ENCODE peak calls at places on chromosome 20, in ten cellular contexts. H is K562, K is suprapubic skin, T is tibial nerve, N is LNCaP clone FGC, Y is cardiac fibroblast, Z is GM13977, S is IMR-90, M is cardiac muscle cell, I is GM20000. P is an unnamed sample.

GRCh38 chr20:49693435-49694171 is 20.1 kb downstream of the B4GALT5 start:
- DNase-seq in N (no peak), I (no peak), H (no peak), K (no peak), M (no peak), Z (no peak), Y (no peak), S (no peak), T (no peak), P (no peak)

GRCh38 chr20:25081065-25081729 is 744 bp downstream of the VSX1 start:
- DNase-seq in H (no peak), N (no peak), I (no peak), Y (no peak), M (peak), K (no peak), Z (peak), T (no peak), S (no peak), P (peak)

GRCh38 chr20:5833309-5833941 is 83.2 kb downstream of the SHLD1 start:
- DNase-seq in S (no peak), Y (no peak), M (no peak), N (no peak), H (no peak), I (no peak), T (no peak), K (no peak), Z (no peak), P (no peak)

GRCh38 chr20:50123418-50123817 is 10.5 kb upstream of the UBE2V1 start:
- DNase-seq in I (no peak), M (no peak), S (no peak), K (no peak), H (no peak), N (no peak), Z (no peak), Y (no peak), T (no peak), P (no peak)

GRCh38 chr20:3237011-3237957 is 1.7 kb downstream of the SLC4A11 start:
- DNase-seq in K (no peak), S (no peak), N (no peak), Y (no peak), H (no peak), M (no peak), Z (no peak), T (no peak), I (no peak), P (no peak)

GRCh38 chr20:35146299-35146921 is 726 bp downstream of the EDEM2 start:
- DNase-seq in I (no peak), T (no peak), N (no peak), Y (no peak), S (no peak), M (peak), Z (no peak), K (no peak), H (peak), P (no peak)

GRCh38 chr20:29079769-29080690 is 2177.4 kb upstream of the DEFB115 start:
- DNase-seq in Y (peak), H (peak), I (no peak), T (no peak), N (peak), M (no peak), Z (no peak), K (no peak), S (no peak), P (no peak)

GRCh38 chr20:40986774-40987173 is 41.8 kb upstream of the TOP1 start:
- DNase-seq in T (no peak), S (no peak), M (no peak), Y (no peak), I (no peak), K (no peak), H (no peak), N (no peak), Z (no peak), P (no peak)

GRCh38 chr20:17955302-17955701 is 13.3 kb downstream of the SNX5 start:
- DNase-seq in M (no peak), K (no peak), Z (no peak), H (no peak), I (no peak), T (no peak), N (no peak), Y (no peak), S (no peak), P (no peak)

GRCh38 chr20:50625986-50626677 is 65.2 kb downstream of the RIPOR3 start:
- DNase-seq in M (peak), K (no peak), I (no peak), T (peak), Y (peak), H (peak), S (peak), Z (no peak), N (no peak), P (no peak)

GRCh38 chr20:25284131-25284601 is 36.3 kb downstream of the PYGB start:
- DNase-seq in M (no peak), N (no peak), H (no peak), Y (no peak), Z (no peak), I (no peak), T (peak), S (no peak), K (peak), P (no peak)

GRCh38 chr20:10790013-10790412 is 116.2 kb upstream of the JAG1 start:
- DNase-seq in Y (no peak), H (no peak), K (no peak), I (no peak), M (no peak), Z (no peak), T (no peak), N (no peak), S (no peak), P (no peak)

GRCh38 chr20:24656391-24656790 is 187.0 kb downstream of the SYNDIG1 start:
- DNase-seq in Z (no peak), H (no peak), S (no peak), I (no peak), K (no peak), Y (no peak), N (no peak), T (no peak), M (no peak), P (no peak)

GRCh38 chr20:38875170-38875993 is 50.8 kb upstream of the FAM83D start:
- DNase-seq in S (no peak), I (peak), Z (peak), Y (no peak), T (no peak), M (no peak), N (no peak), H (no peak), K (no peak), P (no peak)

GRCh38 chr20:40291483-40291882 is 397.6 kb downstream of the MAFB start:
- DNase-seq in N (no peak), Y (no peak), Z (no peak), I (no peak), S (no peak), M (no peak), K (no peak), T (no peak), H (no peak), P (no peak)

GRCh38 chr20:49675368-49676151 is 38.1 kb downstream of the B4GALT5 start:
- DNase-seq in H (peak), Y (no peak), T (no peak), K (no peak), N (no peak), S (no peak), I (peak), M (no peak), Z (peak), P (no peak)

GRCh38 chr20:25233016-25233772 is 14.7 kb upstream of the PYGB start:
- DNase-seq in Z (no peak), T (peak), I (no peak), M (no peak), S (peak), H (peak), Y (peak), N (peak), K (no peak), P (no peak)

GRCh38 chr20:10240655-10241054 is 22.0 kb downstream of the SNAP25 start:
- DNase-seq in Y (no peak), H (no peak), M (no peak), I (no peak), K (no peak), S (no peak), T (no peak), Z (no peak), N (no peak), P (no peak)

GRCh38 chr20:52001999-52002666 is 189.4 kb downstream of the ZFP64 start:
- DNase-seq in T (no peak), N (peak), Y (no peak), H (no peak), K (no peak), I (no peak), Z (no peak), M (no peak), S (peak), P (no peak)

GRCh38 chr20:11845311-11845710 is 72.4 kb upstream of the BTBD3 start:
- DNase-seq in I (no peak), K (no peak), N (no peak), S (peak), Z (no peak), T (no peak), M (no peak), Y (no peak), H (no peak), P (no peak)

GRCh38 chr20:8764289-8764962 is 304.5 kb upstream of the PLCB4 start:
- DNase-seq in I (no peak), H (no peak), Z (no peak), K (no peak), Y (peak), T (no peak), M (no peak), S (no peak), N (peak), P (no peak)

GRCh38 chr20:40760399-40760798 is 71.4 kb upstream of the MAFB start:
- DNase-seq in I (no peak), M (no peak), N (no peak), Z (no peak), H (no peak), K (no peak), S (no peak), T (no peak), Y (no peak), P (no peak)

GRCh38 chr20:18683839-18684238 is 96.0 kb downstream of the DTD1 start:
- DNase-seq in Y (no peak), M (no peak), N (no peak), T (no peak), K (no peak), H (no peak), I (no peak), S (no peak), Z (no peak), P (no peak)

GRCh38 chr20:49132995-49133451 is 55.1 kb downstream of the STAU1 start:
- DNase-seq in N (peak), S (peak), M (peak), Y (peak), T (no peak), K (no peak), Z (peak), H (peak), I (peak), P (no peak)

GRCh38 chr20:8953300-8953699 is 115.6 kb upstream of the PLCB4 start:
- DNase-seq in M (no peak), T (no peak), N (no peak), I (no peak), Z (no peak), S (no peak), H (no peak), Y (no peak), K (no peak), P (no peak)

GRCh38 chr20:10927936-10928860 is 254.4 kb upstream of the JAG1 start:
- DNase-seq in H (no peak), I (no peak), M (no peak), K (no peak), N (no peak), S (no peak), T (no peak), Z (no peak), Y (no peak), P (no peak)

GRCh38 chr20:54290636-54291035 is 82.7 kb downstream of the PFDN4 start:
- DNase-seq in N (no peak), K (no peak), Y (no peak), M (no peak), Z (no peak), I (no peak), S (no peak), T (no peak), H (no peak), P (no peak)

GRCh38 chr20:31974975-31975481 is 7.1 kb downstream of the XKR7 start:
- DNase-seq in T (no peak), N (no peak), Y (no peak), M (no peak), S (no peak), I (no peak), K (no peak), H (no peak), Z (no peak), P (no peak)

GRCh38 chr20:2847802-2848201 is 7.3 kb downstream of the VPS16 start:
- DNase-seq in M (no peak), K (no peak), H (no peak), I (no peak), Z (no peak), S (no peak), N (no peak), Y (no peak), T (no peak), P (peak)

GRCh38 chr20:40563296-40563950 is 125.6 kb downstream of the MAFB start:
- DNase-seq in M (no peak), Y (peak), I (no peak), S (no peak), N (peak), K (peak), H (peak), Z (no peak), T (no peak), P (peak)

GRCh38 chr20:54123587-54124180 is 50.1 kb downstream of the CYP24A1 start:
- DNase-seq in H (no peak), I (no peak), N (no peak), K (no peak), Y (peak), Z (no peak), T (no peak), S (peak), M (peak), P (peak)

GRCh38 chr20:56859039-56859750 is 230.1 kb downstream of the TFAP2C start:
- DNase-seq in H (no peak), I (no peak), K (no peak), Y (no peak), N (no peak), Z (no peak), T (no peak), S (no peak), M (no peak), P (no peak)
- TF ChIP-seq CTCF in H (no peak), I (no peak), K (no peak), Y (no peak), N (no peak), Z (no peak), T (no peak), S (no peak), M (no peak), P (no peak)

GRCh38 chr20:4815618-4816017 is 93.9 kb downstream of the PRND start:
- DNase-seq in H (no peak), Z (no peak), N (no peak), K (peak), T (no peak), I (no peak), Y (no peak), S (no peak), M (no peak), P (no peak)

GRCh38 chr20:4814696-4815252 is 93.1 kb downstream of the PRND start:
- DNase-seq in Y (no peak), S (no peak), Z (peak), T (no peak), I (peak), N (no peak), K (peak), H (no peak), M (no peak), P (no peak)

GRCh38 chr20:4812641-4813075 is 90.9 kb downstream of the PRND start:
- DNase-seq in Y (no peak), S (no peak), K (no peak), N (no peak), M (no peak), I (no peak), Z (no peak), T (no peak), H (no peak), P (no peak)

GRCh38 chr20:4813076-4813838 is 91.5 kb downstream of the PRND start:
- DNase-seq in I (peak), H (no peak), Y (peak), K (peak), Z (peak), N (no peak), S (no peak), M (no peak), T (no peak), P (no peak)

GRCh38 chr20:4813839-4814695 is 92.4 kb downstream of the PRND start:
- DNase-seq in N (no peak), Y (no peak), T (no peak), I (peak), Z (peak), M (no peak), H (no peak), K (peak), S (no peak), P (no peak)
- TF ChIP-seq CTCF in N (no peak), Y (no peak), T (no peak), I (no peak), Z (no peak), M (no peak), H (no peak), K (no peak), S (no peak), P (no peak)

GRCh38 chr20:36866681-36867485 is 9.1 kb upstream of the TLDC2 start:
- DNase-seq in S (peak), Z (no peak), K (no peak), I (no peak), Y (peak), H (no peak), N (no peak), T (no peak), M (no peak), P (no peak)
- TF ChIP-seq CTCF in S (no peak), Z (no peak), K (no peak), I (no peak), Y (no peak), H (no peak), N (no peak), T (no peak), M (no peak), P (no peak)

GRCh38 chr20:61980647-61981583 is 84.8 kb downstream of the TAF4 start:
- DNase-seq in Z (no peak), I (no peak), S (no peak), Y (peak), M (peak), N (peak), T (no peak), H (peak), K (no peak), P (no peak)
- TF ChIP-seq CTCF in Z (peak), I (peak), S (peak), Y (peak), M (peak), N (peak), T (peak), H (peak), K (peak), P (peak)

GRCh38 chr20:63387393-63387792 is 26.2 kb upstream of the CHRNA4 start:
- DNase-seq in T (no peak), I (no peak), H (no peak), M (no peak), S (no peak), N (no peak), K (no peak), Z (no peak), Y (no peak), P (no peak)
- TF ChIP-seq CTCF in T (no peak), I (no peak), H (no peak), M (no peak), S (no peak), N (no peak), K (no peak), Z (no peak), Y (no peak), P (no peak)

GRCh38 chr20:33919653-33920052 is 74.1 kb upstream of the RALY start:
- DNase-seq in T (no peak), M (no peak), S (no peak), H (no peak), N (no peak), Y (no peak), K (no peak), Z (no peak), I (no peak), P (no peak)
- TF ChIP-seq CTCF in T (no peak), M (no peak), S (no peak), H (no peak), N (no peak), Y (no peak), K (no peak), Z (no peak), I (no peak), P (no peak)

GRCh38 chr20:1474817-1475603 is 8.4 kb upstream of the NSFL1C start:
- DNase-seq in T (no peak), Z (no peak), S (no peak), H (no peak), K (no peak), I (no peak), M (peak), N (no peak), Y (no peak), P (no peak)
- TF ChIP-seq CTCF in T (no peak), Z (no peak), S (peak), H (no peak), K (peak), I (no peak), M (no peak), N (peak), Y (peak), P (no peak)

GRCh38 chr20:458766-459165 is 3.6 kb downstream of the TBC1D20 start:
- DNase-seq in H (no peak), N (no peak), T (no peak), S (no peak), I (no peak), Y (no peak), K (no peak), Z (no peak), M (no peak), P (no peak)

GRCh38 chr20:460180-460579 is 2.2 kb downstream of the TBC1D20 start:
- DNase-seq in N (no peak), K (no peak), Y (no peak), I (no peak), M (no peak), S (no peak), Z (no peak), H (no peak), T (no peak), P (no peak)

GRCh38 chr20:461254-462198 is 807 bp downstream of the TBC1D20 start:
- DNase-seq in Y (peak), K (peak), H (no peak), I (no peak), N (no peak), T (peak), S (peak), M (peak), Z (peak), P (peak)

GRCh38 chr20:460707-461106 is 1.6 kb downstream of the TBC1D20 start:
- DNase-seq in K (no peak), T (no peak), I (no peak), M (no peak), H (no peak), Z (no peak), S (no peak), Y (peak), N (no peak), P (no peak)

DNA sequence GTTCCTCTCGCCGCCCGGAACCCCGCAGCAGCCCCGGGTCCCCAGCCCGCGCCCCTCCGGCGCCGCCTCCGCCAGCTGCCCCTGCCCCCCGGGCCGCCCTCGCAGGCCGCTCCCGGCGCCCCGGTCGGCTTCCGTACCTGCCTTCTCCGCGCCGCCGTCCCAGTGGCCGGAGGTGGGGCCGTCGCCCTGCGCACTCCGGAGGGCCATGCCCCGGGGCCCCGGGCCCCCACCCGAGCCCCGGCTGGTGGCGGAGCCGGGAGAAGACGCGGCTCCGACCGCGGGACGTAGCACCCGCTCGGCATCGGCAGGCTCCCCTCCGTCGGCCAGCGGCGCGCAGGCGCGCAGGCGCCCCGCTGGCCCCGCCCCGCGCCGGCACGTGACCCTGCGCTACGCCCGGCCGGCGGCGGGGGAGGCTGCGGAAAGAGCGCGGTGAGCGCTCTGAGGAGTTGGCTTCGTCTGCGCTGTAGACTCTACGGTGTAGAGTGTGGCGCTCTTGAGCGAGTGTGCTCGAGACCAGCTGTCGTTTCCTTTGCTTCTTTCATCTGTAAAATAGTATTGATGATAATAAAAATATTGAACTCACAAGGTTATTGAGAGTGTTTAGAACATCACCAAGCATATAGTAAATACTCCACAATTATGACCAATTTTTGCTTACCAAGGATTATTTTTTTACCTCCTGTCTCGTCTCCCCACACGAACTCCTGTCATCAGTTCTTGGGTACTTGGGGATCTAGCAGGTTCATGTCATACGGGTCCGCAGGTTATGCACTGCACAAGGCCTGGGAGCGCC is at the start of gene TBC1D20:
- DNase-seq in H (peak), T (peak), N (peak), M (peak), I (peak), Y (peak), Z (peak), S (peak), K (peak), P (peak)
- TF ChIP-seq CTCF in H (peak), T (peak), N (peak), M (peak), I (peak), Y (peak), Z (peak), S (peak), K (no peak), P (peak)

DNA sequence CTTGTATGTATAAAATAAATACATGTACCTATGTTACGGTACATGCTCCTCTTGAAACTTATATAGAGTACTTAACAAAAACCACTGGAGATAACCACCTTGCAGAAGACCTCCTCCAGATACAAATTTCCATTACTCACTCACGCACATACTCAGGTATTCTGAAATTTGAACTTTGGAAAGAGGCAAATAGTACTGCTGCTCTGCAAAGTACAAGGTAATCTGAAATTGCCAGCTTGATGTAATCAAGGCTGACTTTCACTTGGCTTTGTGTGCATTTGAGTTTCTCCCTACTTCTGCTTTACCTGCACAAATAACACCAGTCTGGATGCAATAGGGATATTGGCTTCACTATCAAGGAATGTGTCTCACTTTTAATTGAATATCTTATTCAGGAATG is 123.6 kb downstream of the FOXA2 start:
- DNase-seq in I (no peak), M (no peak), K (no peak), Y (no peak), H (no peak), S (no peak), Z (no peak), T (no peak), N (no peak), P (no peak)
- TF ChIP-seq CTCF in I (no peak), M (no peak), K (no peak), Y (no peak), H (no peak), S (no peak), Z (no peak), T (no peak), N (no peak), P (no peak)

P was measured in type B pancreatic cell.